ENCODE peak calls at places on chromosomes 12 and 14, in four cellular contexts. J is stimulated activated CD4-positive, alpha-beta T cell treated with anti-CD3 and anti-CD28 coated beads, Interleukin-1b, Interleukin-23, amount 100 ng/mL, for 24 hours; Z is H7; R is GM04504. B is an unnamed sample.

GRCh38 chr12:94856324-94856723 is 147.2 kb downstream of the NDUFA12 start:
- DNase-seq in J (no peak), Z (no peak), R (no peak), B (no peak)

GRCh38 chr14:49623387-49623786 is 2.8 kb downstream of the MGAT2 start:
- DNase-seq in J (no peak), Z (no peak), R (no peak), B (no peak)

GRCh38 chr14:44846232-44846824 is 115.4 kb downstream of the KLHL28 start:
- DNase-seq in J (no peak), Z (peak; percentile 42), R (peak; percentile 17), B (peak; percentile 53)

GRCh38 chr12:92988622-92989130 is 59.6 kb upstream of the EEA1 start:
- DNase-seq in J (no peak), Z (no peak), R (no peak), B (no peak)

GRCh38 chr12:105279460-105280056 is 43.6 kb upstream of the APPL2 start:
- DNase-seq in J (no peak), Z (peak; percentile 31), R (no peak), B (no peak)

GRCh38 chr12:59041241-59042121 is 121.2 kb upstream of the LRIG3 start:
- DNase-seq in J (no peak), Z (no peak), R (peak; percentile 84), B (peak; percentile 23)

GRCh38 chr12:5808956-5809355 is 136.1 kb downstream of the ANO2 start:
- DNase-seq in J (no peak), Z (no peak), R (peak; percentile 77), B (no peak)

GRCh38 chr14:104984056-104984894 is 1.3 kb upstream of the CLBA1 start:
- DNase-seq in J (no peak), Z (no peak), R (no peak), B (no peak)

GRCh38 chr12:87935216-87935615 is 94.0 kb downstream of the C12orf50 start:
- DNase-seq in J (no peak), Z (no peak), R (no peak), B (no peak)

GRCh38 chr12:52415870-52416750 is 10.0 kb upstream of the KRT82 start:
- DNase-seq in J (no peak), Z (no peak), R (peak; percentile 57), B (no peak)

GRCh38 chr12:121175383-121176119 is 34.4 kb upstream of the P2RX4 start:
- DNase-seq in J (no peak), Z (no peak), R (no peak), B (no peak)

GRCh38 chr12:3658327-3659163 is 94.4 kb downstream of the CRACR2A start:
- DNase-seq in J (no peak), Z (peak; percentile 75), R (no peak), B (peak; percentile 70)

GRCh38 chr12:20282411-20282810 is 85.9 kb upstream of the PDE3A start:
- DNase-seq in J (no peak), Z (no peak), R (no peak), B (no peak)

GRCh38 chr12:39272934-39273770 is 169.8 kb downstream of the KIF21A start:
- DNase-seq in J (no peak), Z (peak; percentile 10), R (peak; percentile 12), B (peak; percentile 51)

GRCh38 chr12:78164154-78164553 is 333.5 kb downstream of the NAV3 start:
- DNase-seq in J (no peak), Z (no peak), R (no peak), B (no peak)

GRCh38 chr14:78593949-78594348 is 423.8 kb downstream of the NRXN3 start:
- DNase-seq in J (no peak), Z (no peak), R (peak; percentile 21), B (no peak)

GRCh38 chr14:88562831-88563686 is at the start of gene ZC3H14:
- DNase-seq in J (peak; percentile 58), Z (peak; percentile 97), R (peak; percentile 69), B (peak; percentile 93)

GRCh38 chr14:92456215-92457017 is 57.2 kb upstream of the RIN3 start:
- DNase-seq in J (no peak), Z (peak; percentile 89), R (peak; percentile 53), B (peak; percentile 77)

B was measured in mesendoderm.